ENCODE peak calls at places on chromosomes 7 and 10, in four cellular contexts. E is cardiac muscle cell, K is ovary, N is substantia nigra. J is an unnamed sample.

GRCh38 chr7:974172-974571 is 1.2 kb downstream of the COX19 start:
- DNase-seq in E (peak; percentile 29), K (no peak), N (no peak), J (no peak)

GRCh38 chr10:123862421-123863188 is 29.0 kb downstream of the CPXM2 start:
- DNase-seq in E (no peak), K (no peak), N (no peak), J (no peak)

GRCh38 chr7:132249591-132249971 is 326.7 kb downstream of the PLXNA4 start:
- DNase-seq in E (peak; percentile 40), K (no peak), N (no peak), J (no peak)

GRCh38 chr7:25894002-25894901 is 257.7 kb upstream of the NFE2L3 start:
- DNase-seq in E (peak; percentile 9), K (no peak), N (no peak), J (no peak)

GRCh38 chr10:24891823-24892222 is 60.6 kb downstream of the PRTFDC1 start:
- DNase-seq in E (peak; percentile 58), K (no peak), N (no peak), J (no peak)

GRCh38 chr10:77685494-77685893 is 47.9 kb upstream of the KCNMA1 start:
- DNase-seq in E (no peak), K (no peak), N (no peak), J (no peak)

GRCh38 chr7:51237727-51238126 is 78.9 kb downstream of the COBL start:
- DNase-seq in E (no peak), K (no peak), N (no peak), J (no peak)

GRCh38 chr7:151178236-151178635 is 8.8 kb downstream of the ASB10 start:
- DNase-seq in E (no peak), K (no peak), N (no peak), J (no peak)

GRCh38 chr7:92834661-92835139 is 1.7 kb downstream of the CDK6 start:
- DNase-seq in E (peak; percentile 15), K (no peak), N (peak; percentile 25), J (no peak)

GRCh38 chr10:71765907-71766716 is 7.2 kb downstream of the VSIR start:
- DNase-seq in E (no peak), K (no peak), N (no peak), J (no peak)

GRCh38 chr10:89591796-89592271 is 53.2 kb downstream of the PANK1 start:
- DNase-seq in E (peak; percentile 21), K (peak; percentile 45), N (no peak), J (no peak)

GRCh38 chr7:128860158-128861073 is 2.2 kb upstream of the ATP6V1F start:
- DNase-seq in E (peak; percentile 63), K (no peak), N (no peak), J (no peak)

GRCh38 chr7:156875766-156876165 is 17.2 kb downstream of the LMBR1 start:
- DNase-seq in E (no peak), K (no peak), N (no peak), J (no peak)

GRCh38 chr7:11458736-11459483 is 373.1 kb downstream of the THSD7A start:
- DNase-seq in E (peak; percentile 93), K (no peak), N (no peak), J (no peak)

GRCh38 chr7:148114807-148115206 is 475.8 kb upstream of the C7orf33 start:
- DNase-seq in E (no peak), K (no peak), N (no peak), J (no peak)

GRCh38 chr7:13981070-13981469 is 8.4 kb downstream of the ETV1 start:
- DNase-seq in E (peak; percentile 97), K (no peak), N (no peak), J (no peak)

GRCh38 chr7:44754802-44755697 is 6.4 kb downstream of the ZMIZ2 start:
- DNase-seq in E (no peak), K (no peak), N (no peak), J (no peak)

GRCh38 chr7:150365673-150366398 is 2.8 kb upstream of the REPIN1 start:
- DNase-seq in E (no peak), K (no peak), N (no peak), J (no peak)

GRCh38 chr7:123594813-123595241 is 6.8 kb upstream of the ASB15 start:
- DNase-seq in E (no peak), K (no peak), N (no peak), J (no peak)

GRCh38 chr10:44994752-44995530 is 5.8 kb upstream of the ZNF22 start:
- DNase-seq in E (no peak), K (peak; percentile 12), N (no peak), J (no peak)

GRCh38 chr7:138865843-138866242 is 67.8 kb upstream of the ATP6V0A4 start:
- DNase-seq in E (peak; percentile 17), K (no peak), N (no peak), J (no peak)

GRCh38 chr7:101549734-101550133 is 79.4 kb downstream of the MYL10 start:
- DNase-seq in E (no peak), K (no peak), N (no peak), J (no peak)

GRCh38 chr10:110410329-110411046 is 87.2 kb upstream of the DUSP5 start:
- DNase-seq in E (peak; percentile 94), K (no peak), N (no peak), J (no peak)

GRCh38 chr7:159281573-159281972 is 136.9 kb upstream of the VIPR2 start:
- DNase-seq in E (no peak), K (no peak), N (no peak), J (no peak)

GRCh38 chr7:36661135-36661840 is 63.0 kb downstream of the AOAH start:
- DNase-seq in E (peak; percentile 34), K (no peak), N (no peak), J (no peak)

GRCh38 chr7:46982928-46983327 is 599.0 kb downstream of the TNS3 start:
- DNase-seq in E (no peak), K (no peak), N (no peak), J (no peak)

GRCh38 chr7:20191044-20191867 is 25.9 kb downstream of the MACC1 start:
- DNase-seq in E (no peak), K (no peak), N (no peak), J (no peak)

GRCh38 chr10:97574374-97575100 is 2.0 kb downstream of the ANKRD2 start:
- DNase-seq in E (peak; percentile 61), K (no peak), N (no peak), J (no peak)

GRCh38 chr10:97571622-97572021 is 957 bp upstream of the ANKRD2 start:
- DNase-seq in E (no peak), K (no peak), N (no peak), J (no peak)

GRCh38 chr10:97573672-97574071 is 1.1 kb downstream of the ANKRD2 start:
- DNase-seq in E (no peak), K (no peak), N (no peak), J (no peak)

GRCh38 chr10:97572214-97572989 is at the start of gene ANKRD2:
- DNase-seq in E (peak; percentile 86), K (peak; percentile 55), N (peak; percentile 28), J (peak; percentile 64)

DNA sequence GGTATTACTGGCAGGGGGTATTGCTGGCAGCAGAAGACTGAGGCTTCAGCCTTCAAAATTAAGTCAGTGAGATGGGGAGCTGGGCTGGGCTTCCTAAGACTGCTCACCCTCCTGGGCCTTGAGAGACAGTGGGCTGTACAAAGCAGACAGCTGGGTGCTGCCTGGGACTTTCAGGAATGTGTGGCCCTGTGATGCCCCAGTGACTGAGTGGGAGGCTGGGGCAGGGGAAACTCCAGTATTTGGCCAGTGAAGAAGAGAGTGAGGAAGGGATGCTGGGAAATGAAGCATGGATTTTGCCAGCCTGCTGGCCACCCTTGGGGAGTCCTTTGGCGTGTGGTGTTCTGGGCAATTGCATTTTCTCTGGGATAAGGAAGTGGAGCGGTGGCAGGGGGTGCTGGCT is 442 bp downstream of the ANKRD2 start:
- DNase-seq in E (no peak), K (no peak), N (no peak), J (no peak)
- H3K27ac ChIP-seq in E (no peak overlapping the region), K (no peak overlapping the region), N (no peak overlapping the region), J (no peak overlapping the region)

DNA sequence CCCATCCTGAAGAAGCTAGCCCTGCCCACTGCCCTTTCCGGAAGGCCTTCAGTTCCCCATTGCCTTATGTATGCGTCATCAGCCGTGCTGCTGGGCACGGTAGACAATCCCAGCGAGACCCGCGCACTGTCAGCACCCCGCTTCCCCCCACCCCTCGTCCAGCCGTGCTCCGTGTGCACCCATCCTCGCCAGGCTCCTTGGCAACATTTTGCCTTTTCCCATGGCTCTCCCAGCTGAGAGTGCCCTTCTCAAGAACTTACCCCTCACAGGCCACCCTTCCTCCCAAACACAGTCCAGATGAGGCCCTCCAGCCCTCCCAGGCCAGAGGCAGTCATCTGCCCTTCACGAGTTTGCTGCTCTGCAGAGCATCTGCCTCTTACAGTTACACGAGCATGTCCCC is 633.8 kb upstream of the FOXK1 start:
- DNase-seq in E (no peak), K (no peak), N (no peak), J (no peak)
- H3K27ac ChIP-seq in E (no peak overlapping the region), K (no peak overlapping the region), N (no peak overlapping the region), J (no peak overlapping the region)

DNA sequence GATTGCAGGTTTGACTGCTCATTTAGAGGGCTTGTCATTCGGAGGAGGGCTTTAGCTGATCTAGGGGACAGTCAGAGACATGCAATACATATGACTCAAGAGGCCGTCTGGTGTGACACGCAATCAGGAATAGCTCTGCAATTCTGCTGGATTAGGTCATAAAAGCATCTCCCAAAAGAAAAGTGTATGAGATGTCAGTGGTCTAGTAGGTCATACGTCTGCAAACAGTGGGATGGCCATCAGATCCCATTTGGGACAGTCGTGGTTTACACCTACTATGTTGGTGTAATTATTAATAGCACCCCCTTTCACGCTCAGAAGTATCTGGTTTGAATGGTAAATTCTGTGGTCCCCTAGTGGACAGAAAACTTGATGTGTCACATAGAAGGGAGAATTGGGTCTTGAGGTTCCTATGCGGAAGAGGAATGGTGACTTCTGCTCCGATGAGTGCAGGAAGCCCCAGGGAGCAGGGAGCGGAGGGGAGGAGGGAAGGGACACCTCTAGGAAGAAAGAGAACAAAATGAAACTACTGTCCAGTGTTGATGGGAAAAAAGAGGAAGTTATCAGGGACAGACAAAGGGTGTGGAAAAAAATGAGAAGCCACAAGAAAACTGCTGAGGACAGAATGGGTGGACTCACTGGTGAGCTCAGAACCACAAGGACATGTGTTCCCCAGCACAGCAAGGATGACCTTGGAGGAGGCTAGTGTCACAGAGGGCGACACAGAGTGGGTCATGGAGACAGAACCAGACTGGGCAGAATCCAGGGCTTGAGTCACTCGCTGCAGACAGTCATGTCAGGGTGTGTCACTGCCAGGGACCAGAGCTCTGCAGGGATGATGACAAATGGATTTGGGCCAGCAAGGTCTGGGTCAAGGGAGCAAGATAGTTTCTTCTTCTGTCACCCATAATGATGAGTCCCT is 59.9 kb downstream of the MAP3K8 start:
- DNase-seq in E (peak; percentile 40), K (no peak), N (no peak), J (peak; percentile 12)
- H3K27ac ChIP-seq in E (no peak overlapping the region), K (no peak overlapping the region), N (peak overlapping the region; percentile 29), J (no peak overlapping the region)

GRCh38 chr10:119518936-119519335 is 23.6 kb downstream of the RGS10 start:
- DNase-seq in E (no peak), K (no peak), N (no peak), J (no peak)

GRCh38 chr10:119520283-119520682 is 22.2 kb downstream of the RGS10 start:
- DNase-seq in E (no peak), K (no peak), N (no peak), J (no peak)

GRCh38 chr10:119517235-119518141 is 25.0 kb downstream of the RGS10 start:
- DNase-seq in E (peak; percentile 55), K (no peak), N (no peak), J (no peak)

GRCh38 chr10:119516381-119517234 is 25.9 kb downstream of the RGS10 start:
- DNase-seq in E (peak; percentile 25), K (no peak), N (no peak), J (no peak)

GRCh38 chr10:119518176-119518575 is 24.3 kb downstream of the RGS10 start:
- DNase-seq in E (no peak), K (no peak), N (no peak), J (no peak)
- H3K27ac ChIP-seq in E (no peak overlapping the region), K (no peak overlapping the region), N (no peak overlapping the region), J (no peak overlapping the region)